ENCODE peak calls at places on chromosomes 12 and 14, in six cellular contexts. X is GM12878, L is H1, U is GM12891, D is HepG2, G is K562. Q is an unnamed sample.

GRCh38 chr14:24761141-24761540 is 127.2 kb upstream of the GZMB start:
- DNase-seq in D (peak), X (no peak), U (no peak), G (no peak), L (no peak), Q (no peak)

GRCh38 chr14:30005114-30005698 is 77.6 kb upstream of the PRKD1 start:
- DNase-seq in L (no peak), X (no peak), U (peak), G (peak), D (peak), Q (no peak)

GRCh38 chr14:99479903-99480855 is 480 bp downstream of the SETD3 start:
- DNase-seq in G (peak), U (peak), X (no peak), D (peak), L (no peak), Q (peak)

GRCh38 chr12:54417712-54418440 is 1.2 kb downstream of the ITGA5 start:
- DNase-seq in L (no peak), D (no peak), G (peak), X (no peak), U (no peak), Q (no peak)

GRCh38 chr14:65170768-65171251 is 68.5 kb upstream of the MAX start:
- DNase-seq in X (peak), L (peak), G (no peak), U (no peak), D (no peak), Q (no peak)

GRCh38 chr14:21238823-21239518 is 30.3 kb downstream of the HNRNPC start:
- DNase-seq in G (no peak), U (no peak), X (no peak), L (no peak), D (no peak), Q (no peak)

GRCh38 chr12:76346798-76347420 is 1.3 kb downstream of the BBS10 start:
- DNase-seq in D (peak), L (no peak), U (no peak), G (peak), X (peak), Q (no peak)

GRCh38 chr12:93089805-93090569 is 160.9 kb upstream of the EEA1 start:
- DNase-seq in X (no peak), U (no peak), D (no peak), L (no peak), G (peak), Q (no peak)

GRCh38 chr12:29428630-29429029 is 47.7 kb upstream of the ERGIC2 start:
- DNase-seq in D (no peak), X (peak), L (no peak), U (no peak), G (no peak), Q (no peak)

GRCh38 chr12:47121146-47121545 is 41.4 kb upstream of the AMIGO2 start:
- DNase-seq in D (no peak), X (no peak), U (no peak), L (no peak), G (no peak), Q (no peak)

GRCh38 chr12:114976959-114977358 is 293.0 kb upstream of the TBX3 start:
- DNase-seq in L (no peak), U (no peak), X (no peak), G (no peak), D (peak), Q (no peak)

GRCh38 chr12:123293178-123293760 is 21.6 kb upstream of the CDK2AP1 start:
- DNase-seq in G (no peak), L (no peak), X (no peak), D (peak), U (no peak), Q (no peak)

GRCh38 chr14:71415404-71415690 is 508.1 kb downstream of the PCNX1 start:
- DNase-seq in X (no peak), D (no peak), G (no peak), U (no peak), L (no peak), Q (no peak)

GRCh38 chr12:112130461-112130998 is 5.2 kb downstream of the TRAFD1 start:
- DNase-seq in L (no peak), X (peak), D (no peak), G (no peak), U (no peak), Q (no peak)

GRCh38 chr14:45972416-45972815 is 679.2 kb downstream of the RPL10L start:
- DNase-seq in D (no peak), U (no peak), L (no peak), X (no peak), G (no peak), Q (no peak)

GRCh38 chr12:52899338-52900035 is 5.4 kb downstream of the KRT8 start:
- DNase-seq in X (no peak), G (no peak), D (no peak), U (no peak), L (no peak), Q (no peak)

GRCh38 chr14:90785474-90785873 is 30.8 kb downstream of the TTC7B start:
- DNase-seq in G (no peak), U (no peak), L (no peak), D (no peak), X (no peak), Q (no peak)

GRCh38 chr14:25400607-25401206 is 350.8 kb upstream of the STXBP6 start:
- DNase-seq in L (peak), D (peak), U (no peak), G (peak), X (no peak), Q (no peak)

GRCh38 chr14:87332001-87332400 is 661.0 kb downstream of the GALC start:
- DNase-seq in L (no peak), X (no peak), U (no peak), G (no peak), D (no peak), Q (no peak)

GRCh38 chr12:43428088-43428600 is 123.9 kb downstream of the ADAMTS20 start:
- DNase-seq in U (no peak), G (no peak), D (no peak), L (no peak), X (no peak), Q (no peak)

GRCh38 chr14:104264495-104265265 is 126.3 kb downstream of the KIF26A start:
- DNase-seq in D (no peak), L (no peak), X (no peak), G (no peak), U (no peak), Q (no peak)

GRCh38 chr12:75599061-75599460 is 87.7 kb upstream of the KRR1 start:
- DNase-seq in X (no peak), U (no peak), D (no peak), L (no peak), G (no peak), Q (no peak)

GRCh38 chr12:76946451-76946850 is 67.6 kb upstream of the CSRP2 start:
- DNase-seq in L (no peak), G (no peak), U (no peak), D (no peak), X (no peak), Q (no peak)

GRCh38 chr14:58073516-58073915 is 78.5 kb downstream of the ARMH4 start:
- DNase-seq in X (no peak), D (no peak), U (no peak), G (no peak), L (no peak), Q (no peak)

GRCh38 chr12:121697093-121697698 is 15.4 kb upstream of the TMEM120B start:
- DNase-seq in X (no peak), U (peak), L (no peak), G (peak), D (peak), Q (no peak)

DNA sequence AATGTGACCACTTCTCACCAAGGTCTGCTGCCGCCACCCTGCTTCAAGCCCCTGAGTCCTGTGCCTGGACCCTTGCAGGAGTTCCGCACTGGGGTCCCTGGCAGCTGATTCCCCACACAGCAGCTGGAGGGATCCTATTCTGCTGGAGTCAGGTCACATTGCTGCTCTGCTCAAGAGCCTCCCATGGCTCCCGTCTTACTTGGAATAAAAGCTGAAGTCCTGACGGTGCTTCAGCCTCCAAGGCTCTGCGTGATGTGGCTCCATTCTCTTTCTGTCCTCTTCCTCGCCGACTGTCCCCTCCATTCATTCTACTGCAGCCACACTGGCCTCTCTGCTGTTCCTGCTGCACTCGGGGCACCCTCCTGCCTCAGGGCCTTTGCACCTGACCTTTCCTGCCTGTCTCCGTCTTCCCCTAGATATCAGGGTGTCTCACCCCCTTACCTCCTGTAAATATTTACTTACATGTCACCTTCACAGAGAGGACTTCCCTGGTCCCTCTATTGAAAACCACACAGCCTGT is 7.6 kb upstream of the SDSL start:
- DNase-seq in D (no peak), U (no peak), G (no peak), X (no peak), L (no peak), Q (no peak)
- TF ChIP-seq POLR2A in D (no peak), U (no peak), G (no peak), X (no peak), L (no peak), Q (no peak)

DNA sequence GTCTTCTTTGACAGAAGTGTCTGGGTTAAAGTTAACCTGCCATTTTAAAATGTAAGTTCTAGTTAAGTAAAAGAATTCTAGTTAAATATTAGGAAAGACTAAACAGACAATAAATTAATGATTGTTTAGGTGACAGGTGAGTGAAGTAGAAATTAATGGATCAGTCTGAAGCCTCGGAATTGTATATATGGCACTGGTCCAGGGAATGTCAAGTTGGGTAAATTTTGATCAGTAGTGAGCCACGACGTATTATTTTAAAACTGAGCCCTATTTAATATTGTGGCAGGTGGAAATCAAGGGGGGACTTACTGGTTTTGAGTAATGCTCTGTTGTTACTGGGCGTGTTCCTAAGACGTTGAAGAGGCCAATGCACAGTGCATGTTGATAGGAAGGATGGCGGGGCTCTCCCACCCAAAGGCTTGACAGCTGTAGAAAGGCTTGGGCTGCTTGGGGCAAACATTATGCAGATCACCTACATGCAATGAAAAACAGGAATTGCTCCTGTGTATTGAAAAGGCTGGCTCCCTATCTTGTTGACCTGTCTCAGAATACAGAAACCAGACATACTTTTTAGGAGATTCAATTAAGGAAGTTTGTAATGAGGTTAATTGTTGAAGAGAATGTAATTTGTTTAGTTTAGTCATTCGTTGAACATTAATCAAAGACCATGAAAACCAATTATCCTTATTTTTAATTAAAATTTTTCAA is 5.9 kb upstream of the PPFIBP1 start:
- DNase-seq in G (no peak), D (no peak), U (no peak), X (no peak), L (no peak), Q (no peak)
- TF ChIP-seq TAF1 in G (no peak), D (no peak), U (no peak), X (no peak), L (no peak), Q (no peak)

GRCh38 chr12:105483691-105484090 is 153.2 kb downstream of the C12orf75 start:
- DNase-seq in G (no peak), D (no peak), X (no peak), L (no peak), U (no peak), Q (no peak)

GRCh38 chr12:105487961-105488360 is 157.5 kb downstream of the C12orf75 start:
- DNase-seq in U (no peak), L (no peak), X (no peak), D (no peak), G (no peak), Q (no peak)

GRCh38 chr12:105485926-105486325 is 155.4 kb downstream of the C12orf75 start:
- DNase-seq in G (no peak), U (no peak), L (no peak), D (no peak), X (no peak), Q (no peak)

GRCh38 chr12:105482976-105483375 is 152.5 kb downstream of the C12orf75 start:
- DNase-seq in U (no peak), D (no peak), X (no peak), G (no peak), L (no peak), Q (no peak)

GRCh38 chr12:105485321-105485910 is 154.9 kb downstream of the C12orf75 start:
- DNase-seq in G (no peak), L (no peak), D (no peak), U (no peak), X (no peak), Q (no peak)
- TF ChIP-seq POLR2AphosphoS5 in G (no peak), L (no peak), D (no peak), U (no peak), X (no peak), Q (no peak)

DNA sequence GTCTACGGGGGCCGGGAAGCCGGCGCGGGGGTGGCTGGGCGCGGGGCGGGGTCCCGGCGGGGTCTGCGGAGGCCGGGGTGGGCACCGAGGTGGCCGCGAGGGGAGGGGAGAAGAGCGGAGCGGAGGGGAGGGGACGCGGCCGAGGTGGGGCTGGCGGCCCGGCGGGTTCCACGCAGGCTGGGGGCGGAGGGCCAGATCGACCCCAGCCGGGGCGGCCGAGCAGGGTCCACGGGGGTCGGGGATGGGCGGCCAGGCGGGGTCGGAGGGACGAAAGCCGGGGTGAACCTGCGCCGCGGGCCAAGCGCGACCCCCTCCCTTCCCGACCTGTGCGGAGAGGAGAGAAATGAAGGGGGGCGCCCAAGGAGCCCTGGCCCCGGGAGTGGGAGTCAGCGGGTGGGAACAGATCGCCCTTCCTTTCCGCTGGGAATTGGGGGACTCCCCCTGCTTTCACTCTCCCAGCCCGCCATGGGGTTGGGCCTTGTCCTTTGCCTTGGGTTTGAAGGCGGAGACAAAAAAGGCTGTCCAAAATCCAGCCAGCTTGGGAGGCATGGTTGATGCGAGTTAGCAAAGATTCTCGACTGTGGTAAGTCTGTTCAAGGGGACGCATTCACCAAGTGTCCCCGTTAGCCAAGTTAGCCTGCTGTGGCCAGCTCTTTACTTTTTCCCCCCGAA is 493 bp upstream of the CKAP4 start:
- DNase-seq in G (no peak), L (peak), D (peak), U (peak), X (no peak), Q (peak)
- TF ChIP-seq POLR2A in G (no peak), L (no peak), D (peak), U (no peak), X (peak), Q (no peak)

GRCh38 chr12:79255326-79255725 is 390.8 kb downstream of the SYT1 start:
- DNase-seq in U (no peak), G (no peak), X (no peak), D (no peak), L (no peak), Q (no peak)
- TF ChIP-seq TAF1 in U (no peak), G (no peak), X (no peak), D (no peak), L (no peak), Q (no peak)

DNA sequence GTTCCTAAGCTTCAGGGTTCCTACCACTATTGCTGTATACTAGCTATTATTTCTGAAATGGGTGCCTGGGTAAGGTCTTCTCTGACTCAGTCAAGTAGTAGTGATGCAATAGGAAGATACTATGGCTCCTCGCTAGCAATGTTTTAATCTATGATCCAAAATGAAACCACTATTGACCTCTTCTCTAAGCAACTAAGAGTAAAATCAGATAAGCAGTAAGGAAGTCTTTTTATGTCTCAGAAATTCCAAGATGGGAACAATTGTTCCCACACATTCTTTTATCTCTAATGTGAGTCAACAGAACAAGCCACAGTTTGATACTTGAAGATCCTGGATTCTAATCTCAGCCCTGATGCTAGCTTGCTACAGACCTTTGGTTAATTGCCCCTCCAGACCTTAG is 45.1 kb downstream of the AREL1 start:
- DNase-seq in G (no peak), X (no peak), D (no peak), L (no peak), U (no peak), Q (no peak)
- TF ChIP-seq POLR2AphosphoS5 in G (no peak), X (no peak), D (no peak), L (no peak), U (no peak), Q (no peak)